ENCODE peak calls at places on chromosomes 5 and 9, in nine cellular contexts. Z is heart right ventricle; D is fibroblast of mammary gland; F is A549; V is nephron progenitor cell; N is psoas muscle; W is AG10803; X is fibroblast of lung; E is activated CD8-positive, alpha-beta T cell treated with anti-CD3 and anti-CD28 coated beads for 36 hours. U is an unnamed sample.

GRCh38 chr9:127723450-127723849 is 7.6 kb downstream of the TTC16 start:
- DNase-seq in E (no peak), D (peak), Z (no peak), X (peak), N (no peak), W (peak), V (no peak), F (no peak), U (peak)

GRCh38 chr5:170132642-170133448 is 27.1 kb downstream of the FOXI1 start:
- DNase-seq in E (no peak), N (no peak), X (peak), V (no peak), F (peak), W (peak), Z (no peak), D (peak), U (peak)

GRCh38 chr5:136155769-136156168 is 23.1 kb downstream of the SMAD5 start:
- DNase-seq in N (no peak), V (no peak), Z (no peak), W (peak), D (peak), E (no peak), X (no peak), F (no peak), U (peak)

GRCh38 chr5:96781031-96781733 is 26.6 kb downstream of the ERAP1 start:
- DNase-seq in E (no peak), F (peak), V (no peak), D (peak), W (peak), Z (no peak), X (peak), N (no peak), U (peak)

GRCh38 chr5:132662925-132663770 is 5.2 kb downstream of the IL13 start:
- DNase-seq in F (peak), E (peak), D (no peak), V (no peak), Z (no peak), W (peak), X (no peak), N (no peak), U (no peak)

GRCh38 chr9:4555251-4555650 is 65.0 kb downstream of the SLC1A1 start:
- DNase-seq in E (no peak), Z (peak), D (peak), F (no peak), X (no peak), N (no peak), W (peak), V (no peak), U (peak)

GRCh38 chr9:115106642-115107041 is 11.3 kb downstream of the TNC start:
- DNase-seq in Z (no peak), W (peak), D (peak), E (no peak), N (no peak), X (peak), V (no peak), F (no peak), U (peak)

GRCh38 chr5:139182528-139183296 is 15.5 kb downstream of the SIL1 start:
- DNase-seq in X (no peak), V (no peak), E (no peak), Z (no peak), W (no peak), D (no peak), F (no peak), N (no peak), U (no peak)

GRCh38 chr9:98007251-98007928 is 24.2 kb downstream of the ANP32B start:
- DNase-seq in D (peak), E (no peak), N (no peak), Z (no peak), V (no peak), W (peak), F (peak), X (no peak), U (no peak)

GRCh38 chr5:9034671-9035070 is 511.2 kb downstream of the SEMA5A start:
- DNase-seq in F (no peak), E (no peak), V (no peak), X (peak), W (peak), Z (no peak), N (no peak), D (peak), U (no peak)

GRCh38 chr5:15550502-15551115 is 50.6 kb downstream of the FBXL7 start:
- DNase-seq in W (peak), X (peak), Z (no peak), E (no peak), N (no peak), D (peak), V (no peak), F (no peak), U (no peak)

GRCh38 chr9:108477538-108478006 is 378.2 kb downstream of the ACTL7B start:
- DNase-seq in E (no peak), D (peak), Z (no peak), X (peak), N (no peak), F (peak), W (peak), V (no peak), U (peak)

GRCh38 chr5:74124826-74125225 is 498.8 kb downstream of the ARHGEF28 start:
- DNase-seq in X (no peak), W (no peak), V (no peak), N (no peak), D (no peak), E (no peak), F (no peak), Z (no peak), U (no peak)

GRCh38 chr5:132017738-132018625 is 6.5 kb upstream of the ACSL6 start:
- DNase-seq in V (no peak), Z (no peak), N (no peak), W (no peak), F (no peak), X (no peak), D (no peak), E (no peak), U (no peak)

GRCh38 chr9:89427621-89428221 is 70.2 kb downstream of the SEMA4D start:
- DNase-seq in D (peak), F (no peak), X (no peak), N (no peak), W (no peak), E (peak), Z (no peak), V (no peak), U (no peak)

GRCh38 chr9:134386951-134387831 is 60.9 kb downstream of the RXRA start:
- DNase-seq in V (no peak), W (peak), Z (peak), E (no peak), D (no peak), X (peak), F (no peak), N (no peak), U (no peak)

GRCh38 chr9:117448066-117448465 is 33.2 kb upstream of the ASTN2 start:
- DNase-seq in E (no peak), Z (no peak), N (no peak), X (no peak), F (no peak), D (no peak), W (no peak), V (no peak), U (no peak)

GRCh38 chr5:135750506-135750905 is 84.0 kb upstream of the SLC25A48 start:
- DNase-seq in Z (no peak), N (no peak), W (no peak), V (no peak), X (no peak), F (no peak), E (no peak), D (no peak), U (no peak)

GRCh38 chr5:146042628-146043279 is 62.6 kb downstream of the PLAC8L1 start:
- DNase-seq in F (peak), D (peak), W (peak), N (no peak), Z (no peak), X (peak), V (no peak), E (no peak), U (peak)

GRCh38 chr5:158701406-158702177 is 398.1 kb downstream of the EBF1 start:
- DNase-seq in E (no peak), W (peak), V (no peak), F (peak), Z (no peak), X (no peak), N (peak), D (peak), U (peak)

GRCh38 chr5:1476181-1476966 is 31.1 kb upstream of the SLC6A3 start:
- DNase-seq in V (no peak), N (peak), X (no peak), Z (no peak), E (no peak), D (no peak), F (no peak), W (no peak), U (no peak)

GRCh38 chr5:129096382-129096991 is 1.9 kb downstream of the ISOC1 start:
- DNase-seq in Z (no peak), F (peak), X (no peak), E (no peak), D (no peak), W (no peak), N (no peak), V (no peak), U (no peak)

GRCh38 chr9:128607642-128608350 is 48.9 kb downstream of the DYNC2I2 start:
- DNase-seq in Z (peak), W (peak), E (no peak), N (peak), X (peak), F (no peak), D (peak), V (no peak), U (no peak)

GRCh38 chr9:132237481-132237880 is 75.6 kb downstream of the NTNG2 start:
- DNase-seq in Z (peak), X (no peak), E (no peak), D (no peak), V (no peak), N (no peak), W (no peak), F (peak), U (no peak)

GRCh38 chr5:132526290-132526973 is 16.9 kb downstream of the IL5 start:
- DNase-seq in F (peak), V (peak), W (peak), D (peak), X (peak), Z (peak), E (peak), N (no peak), U (peak)

GRCh38 chr5:52989025-52989780 is at the start of gene ITGA2:
- DNase-seq in W (peak), N (peak), D (peak), V (peak), Z (peak), X (peak), E (peak), F (peak), U (peak)

GRCh38 chr5:1547236-1547635 is 23.5 kb upstream of the LPCAT1 start:
- DNase-seq in Z (no peak), X (no peak), N (no peak), F (no peak), W (no peak), D (no peak), V (no peak), E (no peak), U (no peak)

GRCh38 chr9:16996901-16997491 is 126.5 kb upstream of the BNC2 start:
- DNase-seq in F (no peak), D (no peak), V (no peak), X (no peak), N (no peak), Z (no peak), E (no peak), W (no peak), U (no peak)

GRCh38 chr5:39178171-39178570 is 41.2 kb downstream of the FYB1 start:
- DNase-seq in X (peak), N (no peak), D (peak), W (peak), F (peak), E (no peak), Z (no peak), V (no peak), U (peak)

GRCh38 chr5:118327389-118327788 is 661.0 kb downstream of the DTWD2 start:
- DNase-seq in D (no peak), X (no peak), E (no peak), F (no peak), V (no peak), W (no peak), N (no peak), Z (no peak), U (no peak)

DNA sequence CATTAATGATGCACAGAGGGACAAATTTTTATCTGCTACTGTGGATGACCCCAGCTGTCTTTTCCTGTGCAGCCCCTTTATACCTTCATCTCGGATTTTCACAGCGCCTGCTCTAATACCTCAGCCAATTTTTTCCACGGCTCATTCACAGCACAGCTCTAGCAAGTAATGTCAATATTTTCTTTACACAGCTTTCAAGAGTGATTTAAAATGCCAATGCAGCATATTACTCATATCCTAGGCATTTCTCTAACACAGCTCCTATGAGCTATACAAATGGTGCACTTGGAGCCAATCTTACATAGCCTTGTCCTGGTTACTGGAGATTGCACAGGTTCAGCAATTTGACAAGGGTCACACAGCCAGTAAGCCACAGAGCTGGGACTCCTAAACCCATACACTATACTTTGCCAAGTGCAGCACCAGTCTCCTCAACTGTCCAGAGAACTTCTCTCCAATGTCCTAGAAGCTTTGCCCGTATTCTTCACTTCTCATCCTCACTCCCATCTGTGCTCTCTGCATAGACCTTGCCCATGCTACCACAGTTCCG is 661.8 kb downstream of the DTWD2 start:
- DNase-seq in F (no peak), D (no peak), Z (no peak), N (no peak), W (peak), E (no peak), X (peak), V (no peak), U (no peak)
- TF ChIP-seq CTCF in F (no peak), D (no peak), Z (no peak), N (no peak), W (no peak), E (no peak), X (no peak), V (no peak), U (no peak)

GRCh38 chr5:68749076-68749475 is 344.7 kb upstream of the SLC30A5 start:
- DNase-seq in W (no peak), X (no peak), F (no peak), E (no peak), D (no peak), N (no peak), Z (no peak), V (no peak), U (no peak)

GRCh38 chr5:68746220-68747076 is 347.4 kb upstream of the SLC30A5 start:
- DNase-seq in N (no peak), V (no peak), D (no peak), E (no peak), F (no peak), X (no peak), W (no peak), Z (no peak), U (no peak)

GRCh38 chr5:68747077-68747420 is 346.8 kb upstream of the SLC30A5 start:
- DNase-seq in F (no peak), E (no peak), W (no peak), D (no peak), Z (no peak), V (no peak), N (no peak), X (no peak), U (no peak)

GRCh38 chr5:68744196-68744595 is 349.6 kb upstream of the SLC30A5 start:
- DNase-seq in W (no peak), D (no peak), V (no peak), Z (no peak), N (no peak), E (no peak), F (no peak), X (no peak), U (no peak)

GRCh38 chr5:68745459-68745858 is 348.4 kb upstream of the SLC30A5 start:
- DNase-seq in N (no peak), X (peak), W (peak), D (peak), V (no peak), E (peak), Z (no peak), F (peak), U (no peak)
- TF ChIP-seq CTCF in N (no peak), X (peak), W (peak), D (peak), V (no peak), E (peak), Z (peak), F (peak), U (peak)

GRCh38 chr5:102152906-102153787 is 142.9 kb downstream of the SLCO4C1 start:
- DNase-seq in F (peak), N (no peak), Z (no peak), X (no peak), E (peak), D (peak), V (peak), W (no peak), U (no peak)
- TF ChIP-seq CTCF in F (peak), N (no peak), Z (peak), X (no peak), E (peak), D (peak), V (peak), W (no peak), U (peak)

DNA sequence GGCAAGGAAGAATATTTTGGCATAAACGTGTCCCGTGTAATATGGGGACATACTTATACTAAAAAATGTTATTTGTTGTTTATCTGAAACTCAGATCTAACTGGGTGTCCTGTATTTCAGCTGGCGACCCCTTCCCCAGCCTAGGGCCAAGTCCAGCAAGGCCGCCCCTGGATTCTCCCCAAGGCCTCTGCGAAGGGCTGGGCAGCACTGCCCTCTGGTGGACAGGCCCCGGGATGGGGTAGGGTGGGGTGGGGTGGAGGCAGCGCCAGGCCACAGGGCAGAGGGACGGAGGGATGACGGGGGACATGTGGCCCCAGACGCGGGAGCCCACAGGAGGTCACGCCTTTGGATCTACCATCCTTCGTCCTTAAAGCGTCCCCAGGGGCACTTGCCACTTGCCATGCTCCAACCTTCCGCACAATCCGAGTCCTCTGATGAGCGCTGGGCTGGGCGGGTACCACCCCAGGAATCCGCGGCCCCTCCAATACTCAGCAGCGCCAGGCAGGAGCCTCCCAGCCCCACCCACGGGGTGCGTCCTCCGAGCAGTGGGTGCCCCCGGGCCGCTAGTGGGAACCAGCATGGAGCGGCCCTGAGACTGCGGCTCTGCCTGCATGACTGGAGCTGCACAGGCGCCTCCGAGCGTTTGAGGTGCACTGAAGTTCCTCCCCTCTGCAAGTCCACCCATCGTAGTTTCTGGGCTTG is 7.1 kb upstream of the AGPAT2 start:
- DNase-seq in V (peak), E (peak), Z (peak), D (peak), F (peak), N (peak), X (peak), W (peak), U (no peak)
- TF ChIP-seq CTCF in V (peak), E (peak), Z (peak), D (peak), F (peak), N (peak), X (peak), W (peak), U (peak)

DNA sequence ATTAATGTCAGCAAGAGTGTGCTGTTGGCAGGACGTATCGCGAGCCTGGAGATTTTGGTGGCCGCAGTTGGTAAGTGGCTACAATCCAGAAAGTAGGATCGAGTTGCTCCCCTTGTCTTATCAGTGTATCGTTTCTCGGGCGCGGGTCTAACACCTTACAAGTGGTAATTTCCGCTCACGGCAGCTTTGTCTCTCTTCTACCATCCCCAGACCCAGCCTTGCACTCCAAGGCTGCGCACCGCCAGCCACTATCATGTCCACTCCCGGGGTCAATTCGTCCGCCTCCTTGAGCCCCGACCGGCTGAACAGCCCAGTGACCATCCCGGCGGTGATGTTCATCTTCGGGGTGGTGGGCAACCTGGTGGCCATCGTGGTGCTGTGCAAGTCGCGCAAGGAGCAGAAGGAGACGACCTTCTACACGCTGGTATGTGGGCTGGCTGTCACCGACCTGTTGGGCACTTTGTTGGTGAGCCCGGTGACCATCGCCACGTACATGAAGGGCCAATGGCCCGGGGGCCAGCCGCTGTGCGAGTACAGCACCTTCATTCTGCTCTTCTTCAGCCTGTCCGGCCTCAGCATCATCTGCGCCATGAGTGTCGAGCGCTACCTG is 1.1 kb downstream of the PTGER4 start:
- DNase-seq in N (peak), D (no peak), E (peak), F (no peak), W (peak), V (peak), Z (no peak), X (peak), U (no peak)
- TF ChIP-seq CTCF in N (no peak), D (no peak), E (peak), F (no peak), W (peak), V (no peak), Z (no peak), X (no peak), U (peak)

U was measured in HFFc6.